ENCODE peak calls at places on chromosome 22, in five cellular contexts. O, T, D, S and Z are unnamed samples. For H3K27me3 and H3K4me1, the result is how much of the 10 kb centered on the place peaks cover.

GRCh38 chr22:43862074-43862881 is at the start of gene SULT4A1:
- DNase-seq in O (no peak), T (peak), D (peak), S (no peak), Z (no peak)

GRCh38 chr22:26770624-26771023 is 113.2 kb downstream of the MIAT start:
- DNase-seq in O (no peak), T (peak), D (peak), S (no peak), Z (no peak)

GRCh38 chr22:37940698-37941376 is 12.6 kb downstream of the C22orf23 start:
- DNase-seq in O (no peak), T (no peak), D (no peak), S (no peak), Z (no peak)

GRCh38 chr22:19546680-19547079 is 22.5 kb upstream of the CLDN5 start:
- DNase-seq in O (no peak), T (no peak), D (no peak), S (no peak), Z (no peak)

GRCh38 chr22:28759861-28760560 is 12.5 kb upstream of the CCDC117 start:
- DNase-seq in O (peak), T (no peak), D (peak), S (no peak), Z (no peak)

GRCh38 chr22:23402275-23403151 is 177.6 kb downstream of the IGLL1 start:
- DNase-seq in O (peak), T (no peak), D (peak), S (no peak), Z (peak)

GRCh38 chr22:23700706-23701105 is 9.9 kb downstream of the RGL4 start:
- DNase-seq in O (no peak), T (peak), D (peak), S (no peak), Z (no peak)

GRCh38 chr22:28792491-28793383 is 7.6 kb downstream of the XBP1 start:
- DNase-seq in O (no peak), T (no peak), D (no peak), S (no peak), Z (no peak)

GRCh38 chr22:37604875-37605274 is 3.8 kb upstream of the GGA1 start:
- DNase-seq in O (no peak), T (no peak), D (no peak), S (peak), Z (no peak)

GRCh38 chr22:27133951-27134664 is 476.7 kb downstream of the MIAT start:
- DNase-seq in O (peak), T (peak), D (peak), S (no peak), Z (no peak)

GRCh38 chr22:44211946-44212930 is 31.5 kb downstream of the PARVG start:
- DNase-seq in O (no peak), T (peak), D (no peak), S (no peak), Z (no peak)

GRCh38 chr22:20484948-20485683 is 10.5 kb downstream of the KLHL22 start:
- DNase-seq in O (no peak), T (no peak), D (no peak), S (no peak), Z (no peak)

GRCh38 chr22:11598492-11599440 is 3929.2 kb upstream of the OR11H1 start:
- DNase-seq in O (no peak), T (no peak), D (no peak), S (no peak), Z (no peak)

GRCh38 chr22:46618104-46618647 is 2.0 kb upstream of the GRAMD4 start:
- DNase-seq in O (no peak), T (no peak), D (no peak), S (no peak), Z (no peak)

GRCh38 chr22:19523240-19524169 is 705 bp downstream of the CLDN5 start:
- DNase-seq in O (peak), T (peak), D (peak), S (no peak), Z (no peak)

GRCh38 chr22:47161631-47162030 is 399.2 kb downstream of the TBC1D22A start:
- DNase-seq in O (no peak), T (no peak), D (no peak), S (no peak), Z (no peak)

GRCh38 chr22:37777122-37777687 is 30.5 kb upstream of the GCAT start:
- DNase-seq in O (peak), T (peak), D (peak), S (no peak), Z (peak)

GRCh38 chr22:43128928-43129424 is 14.2 kb downstream of the MCAT start:
- DNase-seq in O (no peak), T (no peak), D (no peak), S (no peak), Z (no peak)

GRCh38 chr22:33210129-33210784 is 152.1 kb upstream of the SYN3 start:
- DNase-seq in O (peak), T (peak), D (peak), S (no peak), Z (no peak)

GRCh38 chr22:24379536-24379935 is 47.9 kb upstream of the ADORA2A start:
- DNase-seq in O (no peak), T (no peak), D (peak), S (no peak), Z (no peak)

GRCh38 chr22:35467788-35468187 is 67.8 kb downstream of the MCM5 start:
- DNase-seq in O (no peak), T (peak), D (peak), S (no peak), Z (peak)

GRCh38 chr22:17258015-17258827 is 39.0 kb upstream of the ADA2 start:
- DNase-seq in O (peak), T (no peak), D (peak), S (no peak), Z (peak)
- H3K27me3 ChIP-seq in O (under half), T (under half), D (under half), S (under half), Z (under half)

DNA sequence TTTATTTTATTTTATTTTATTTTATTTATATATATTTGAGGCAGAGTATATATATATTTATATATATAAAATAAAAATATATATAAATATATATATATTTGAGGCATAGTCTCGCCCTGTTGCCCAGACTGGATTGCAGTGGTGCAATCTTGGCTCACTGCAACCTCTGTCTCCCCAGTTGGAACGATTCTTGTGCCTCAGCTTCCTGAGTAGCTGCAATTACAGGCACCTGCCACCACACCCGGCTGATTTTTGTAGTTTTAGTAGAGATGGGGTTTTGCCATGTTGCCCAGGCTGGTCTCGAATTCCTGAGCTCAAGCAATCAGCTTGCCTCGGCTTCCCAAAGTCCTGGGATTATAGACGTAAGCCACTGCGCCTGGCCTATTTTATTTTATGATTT is 31.4 kb downstream of the ACO2 start:
- DNase-seq in O (no peak), T (no peak), D (no peak), S (no peak), Z (no peak)
- H3K4me1 ChIP-seq in O (under half), T (under half), D (under half), S (under half), Z (under half)

GRCh38 chr22:48547971-48548370 is 1279.7 kb downstream of the BRD1 start:
- DNase-seq in O (no peak), T (no peak), D (no peak), S (no peak), Z (no peak)
- H3K27me3 ChIP-seq in O (under half), T (under half), D (under half), S (under half), Z (under half)

GRCh38 chr22:45516923-45517675 is 14.4 kb downstream of the FBLN1 start:
- DNase-seq in O (peak), T (no peak), D (peak), S (no peak), Z (no peak)
- H3K4me1 ChIP-seq in O (under half), T (under half), D (under half), S (under half), Z (under half)

DNA sequence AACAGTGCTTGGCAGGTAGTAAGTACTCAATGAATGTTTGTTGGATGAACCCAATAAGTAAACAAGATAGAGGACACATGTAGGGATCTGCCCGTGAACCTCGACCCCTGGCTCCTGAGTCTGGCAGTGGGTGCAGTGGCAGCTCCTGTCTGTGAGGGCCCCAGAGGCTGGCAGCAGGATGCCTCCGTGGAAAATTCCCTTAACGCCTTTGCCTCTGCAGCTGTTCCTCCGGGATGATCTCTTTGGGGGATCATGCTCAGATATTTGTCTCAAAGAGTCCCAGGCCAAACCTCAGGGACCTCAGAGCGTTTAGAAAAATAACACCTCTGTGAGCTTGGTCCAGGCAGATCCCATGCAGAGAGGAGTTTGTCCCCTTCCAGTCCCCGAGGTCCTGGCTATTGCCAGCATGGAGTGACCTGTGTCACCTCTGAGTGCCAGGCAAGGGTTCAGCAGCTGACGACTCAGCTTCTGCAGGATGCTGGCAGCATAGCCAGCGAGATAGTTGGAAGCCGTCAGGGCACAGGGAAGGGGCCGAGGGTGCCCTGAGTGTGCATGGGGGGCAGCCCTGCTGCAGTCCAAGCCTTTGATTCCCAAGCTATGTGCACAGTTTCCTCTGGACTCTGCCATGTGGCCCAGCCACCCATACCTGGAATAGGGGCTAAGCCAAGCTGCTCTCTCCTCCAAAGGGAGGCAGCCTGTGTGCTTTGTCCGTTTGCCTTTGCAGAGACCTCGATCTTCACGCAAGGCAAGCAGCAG is 613 bp upstream of the MCHR1 start:
- DNase-seq in O (no peak), T (no peak), D (no peak), S (no peak), Z (no peak)
- H3K27me3 ChIP-seq in O (under half), T (under half), D (under half), S (under half), Z (under half)

DNA sequence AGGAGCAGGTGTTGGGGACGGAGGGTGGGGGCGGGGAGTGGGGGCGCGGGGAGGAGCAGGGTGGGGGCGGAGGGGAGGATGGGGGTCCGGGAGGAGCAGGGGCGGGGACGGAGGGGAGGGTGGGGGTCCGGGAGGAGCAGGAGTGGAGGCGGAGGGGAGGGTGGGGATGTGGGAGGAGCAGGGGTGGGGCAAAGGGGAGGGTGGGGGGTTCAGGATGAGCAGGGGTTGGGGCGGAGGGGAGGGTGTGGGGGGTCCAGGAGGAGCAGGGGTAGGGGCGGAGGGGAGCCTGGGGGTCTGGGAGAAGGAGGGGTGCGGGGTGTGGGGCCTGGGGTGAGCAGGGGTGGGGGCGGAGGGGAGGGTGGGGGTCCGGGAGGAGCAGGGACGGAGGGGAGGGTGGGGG is 17.1 kb downstream of the CRELD2 start:
- DNase-seq in O (no peak), T (no peak), D (no peak), S (no peak), Z (no peak)
- H3K4me1 ChIP-seq in O (under half), T (under half), D (under half), S (under half), Z (under half)

GRCh38 chr22:16970446-16970845 is 37.6 kb downstream of the GAB4 start:
- DNase-seq in O (no peak), T (no peak), D (no peak), S (no peak), Z (no peak)

GRCh38 chr22:16968218-16968595 is 39.8 kb downstream of the GAB4 start:
- DNase-seq in O (no peak), T (no peak), D (no peak), S (no peak), Z (no peak)

GRCh38 chr22:16972311-16972710 is 35.7 kb downstream of the GAB4 start:
- DNase-seq in O (no peak), T (no peak), D (no peak), S (no peak), Z (no peak)

GRCh38 chr22:16967453-16968217 is 40.4 kb downstream of the GAB4 start:
- DNase-seq in O (no peak), T (no peak), D (no peak), S (no peak), Z (no peak)

DNA sequence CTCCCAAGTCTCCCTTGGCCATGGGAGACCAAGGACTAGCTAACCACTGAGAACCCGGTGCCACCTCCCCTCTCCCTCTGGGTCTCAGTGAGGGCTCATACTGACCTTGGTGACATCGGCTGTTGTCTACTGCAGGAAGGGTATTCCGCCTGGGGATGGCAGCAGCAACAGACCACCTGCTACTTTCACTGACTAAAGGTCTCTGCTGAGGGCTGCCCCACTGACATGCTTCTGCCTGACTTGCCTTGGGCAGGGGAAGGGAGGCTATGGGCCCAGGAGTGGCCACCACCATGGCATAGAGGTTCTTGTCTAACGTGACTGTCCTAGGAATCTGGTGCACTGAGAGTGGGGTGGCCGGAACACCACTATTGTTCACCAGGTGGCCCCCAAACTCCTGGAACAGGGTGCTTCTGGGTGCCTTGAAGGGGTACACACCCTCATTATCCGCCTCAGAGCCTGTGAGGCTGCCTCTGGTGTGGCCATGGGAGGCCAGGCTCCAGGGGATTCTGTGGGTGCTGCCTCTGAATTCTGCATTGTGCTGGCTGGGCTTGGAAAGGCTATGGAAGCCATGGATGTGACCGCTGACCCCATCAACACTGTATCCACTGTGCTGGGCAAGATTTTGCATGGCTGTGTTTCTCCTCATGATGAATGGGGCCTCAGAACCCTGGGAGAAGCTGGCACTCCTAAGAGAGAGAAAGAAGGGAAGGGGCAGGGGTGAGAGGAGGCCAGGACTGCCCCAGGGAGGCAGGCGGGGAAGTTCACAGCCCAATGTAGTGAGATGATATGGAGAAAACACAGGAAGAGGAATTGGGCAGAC is 38.3 kb downstream of the GAB4 start:
- DNase-seq in O (no peak), T (no peak), D (no peak), S (no peak), Z (no peak)
- H3K27me3 ChIP-seq in O (under half), T (under half), D (under half), S (under half), Z (under half)

DNA sequence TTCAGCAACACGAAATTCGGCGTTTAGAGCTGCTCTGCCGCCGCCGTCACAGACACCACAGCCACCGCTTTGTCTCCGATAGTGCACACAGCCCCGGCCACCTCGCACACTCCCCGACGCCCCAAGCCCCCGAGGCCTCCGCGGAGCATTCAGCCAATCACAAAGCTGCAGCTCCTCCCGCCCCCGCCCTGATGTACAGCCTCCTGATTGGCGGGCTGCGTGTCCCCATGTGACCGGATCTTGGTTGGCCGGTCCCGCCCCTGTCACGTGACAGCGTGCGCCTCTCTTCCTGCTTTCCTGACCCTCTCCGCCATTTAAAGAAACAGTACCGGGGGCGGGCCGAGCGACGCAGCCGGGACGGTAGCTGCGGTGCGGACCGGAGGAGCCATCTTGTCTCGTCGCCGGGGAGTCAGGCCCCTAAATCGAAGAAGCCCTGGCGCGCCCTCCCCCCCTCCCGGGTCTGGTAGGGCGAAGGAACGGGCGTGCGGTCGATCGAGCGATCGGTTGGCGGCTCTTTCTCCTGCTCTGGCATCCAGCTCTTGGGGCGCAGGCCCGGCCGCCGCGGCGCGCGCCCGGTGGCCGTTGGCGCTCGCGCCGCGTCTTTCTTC is at the start of gene TUG1:
- DNase-seq in O (peak), T (peak), D (peak), S (peak), Z (peak)
- H3K4me1 ChIP-seq in O (under half), T (under half), D (under half), S (under half), Z (under half)

GRCh38 chr22:22139364-22139763 is 105.2 kb upstream of the VPREB1 start:
- DNase-seq in O (no peak), T (no peak), D (no peak), S (no peak), Z (no peak)
- H3K27me3 ChIP-seq in O (half or more), T (under half), D (under half), S (under half), Z (under half)